ENCODE peak calls at places on chromosomes 4 and X, in six cellular contexts. R is neuronal stem cell, M is left ventricle myocardium inferior, A is MM.1S, W is cardiac muscle cell, S is transverse colon. C is an unnamed sample. For H3K4me1, the result is how much of the 10 kb centered on the place peaks cover.

GRCh38 chr4:59612235-59612634 is 1587.9 kb upstream of the ADGRL3 start:
- DNase-seq in A (no peak), M (no peak), W (no peak), S (no peak), R (no peak), C (no peak)

GRCh38 chr4:71004281-71004851 is 10.9 kb downstream of the DCK start:
- DNase-seq in W (peak), R (no peak), A (peak), S (peak), M (no peak), C (no peak)

GRCh38 chrX:106740193-106740780 is 13.8 kb downstream of the RNF128 start:
- DNase-seq in R (no peak), M (no peak), S (no peak), W (no peak), A (no peak), C (no peak)

GRCh38 chr4:56757270-56757746 is 64.2 kb downstream of the SPINK2 start:
- DNase-seq in R (no peak), S (peak), A (peak), W (no peak), M (no peak), C (no peak)

GRCh38 chr4:176601156-176601555 is 191.6 kb downstream of the VEGFC start:
- DNase-seq in R (no peak), S (no peak), M (no peak), W (no peak), A (no peak), C (no peak)

GRCh38 chrX:129359269-129359668 is 164.0 kb downstream of the SMARCA1 start:
- DNase-seq in S (no peak), W (no peak), M (no peak), A (peak), R (no peak), C (no peak)

GRCh38 chr4:3417448-3417847 is 24.3 kb upstream of the HGFAC start:
- DNase-seq in A (no peak), S (no peak), R (no peak), W (no peak), M (peak), C (no peak)

GRCh38 chr4:85869156-85869555 is 394.2 kb downstream of the ARHGAP24 start:
- DNase-seq in A (no peak), W (no peak), M (no peak), S (no peak), R (no peak), C (no peak)

GRCh38 chr4:145888393-145888792 is 50.2 kb downstream of the ZNF827 start:
- DNase-seq in A (no peak), R (no peak), W (no peak), M (no peak), S (no peak), C (no peak)

GRCh38 chr4:53680168-53680567 is 88.9 kb upstream of the LNX1 start:
- DNase-seq in R (no peak), W (no peak), M (no peak), A (no peak), S (no peak), C (no peak)

GRCh38 chrX:34813618-34814017 is 129.0 kb upstream of the FAM47B start:
- DNase-seq in M (no peak), W (no peak), S (no peak), A (no peak), R (no peak), C (no peak)

GRCh38 chr4:184644553-184645307 is 4.5 kb downstream of the CASP3 start:
- DNase-seq in R (no peak), A (no peak), W (no peak), M (no peak), S (no peak), C (no peak)

GRCh38 chrX:55011294-55011693 is 11.1 kb downstream of the APEX2 start:
- DNase-seq in W (no peak), S (no peak), A (no peak), R (no peak), M (no peak), C (no peak)

GRCh38 chr4:165715989-165716388 is 157.0 kb upstream of the TLL1 start:
- DNase-seq in M (no peak), R (no peak), A (no peak), S (no peak), W (no peak), C (no peak)

GRCh38 chr4:143411527-143412480 is 75.1 kb downstream of the GAB1 start:
- DNase-seq in S (no peak), W (no peak), R (peak), A (no peak), M (no peak), C (no peak)

GRCh38 chr4:110163327-110164070 is 34.9 kb downstream of the ELOVL6 start:
- DNase-seq in R (no peak), S (no peak), M (no peak), W (no peak), A (no peak), C (no peak)

GRCh38 chr4:81021526-81021944 is 9.0 kb upstream of the BMP3 start:
- DNase-seq in M (no peak), S (peak), W (no peak), A (no peak), R (no peak), C (no peak)

GRCh38 chr4:59987289-59987688 is 1212.8 kb upstream of the ADGRL3 start:
- DNase-seq in W (no peak), A (no peak), M (no peak), S (no peak), R (no peak), C (no peak)

GRCh38 chrX:154380787-154381186 is 1.7 kb downstream of the EMD start:
- DNase-seq in M (no peak), W (no peak), A (no peak), R (no peak), S (no peak), C (no peak)

GRCh38 chr4:36716874-36717273 is 435.5 kb downstream of the DTHD1 start:
- DNase-seq in W (no peak), M (no peak), S (no peak), A (no peak), R (no peak), C (no peak)

GRCh38 chrX:40007136-40007535 is 90.6 kb downstream of the BCOR start:
- DNase-seq in A (no peak), R (no peak), S (no peak), W (no peak), M (no peak), C (no peak)

GRCh38 chr4:61661960-61662359 is 461.8 kb downstream of the ADGRL3 start:
- DNase-seq in M (no peak), W (no peak), S (no peak), A (no peak), R (no peak), C (no peak)

GRCh38 chr4:55510685-55511084 is 36.0 kb downstream of the CLOCK start:
- DNase-seq in A (no peak), R (no peak), M (no peak), S (no peak), W (no peak), C (no peak)

GRCh38 chr4:153507679-153508073 is 41.5 kb downstream of the TMEM131L start:
- DNase-seq in W (no peak), A (no peak), R (no peak), S (no peak), M (no peak), C (no peak)

GRCh38 chrX:53711446-53711845 is 24.9 kb upstream of the HUWE1 start:
- DNase-seq in M (no peak), R (no peak), A (no peak), W (no peak), S (no peak), C (no peak)

DNA sequence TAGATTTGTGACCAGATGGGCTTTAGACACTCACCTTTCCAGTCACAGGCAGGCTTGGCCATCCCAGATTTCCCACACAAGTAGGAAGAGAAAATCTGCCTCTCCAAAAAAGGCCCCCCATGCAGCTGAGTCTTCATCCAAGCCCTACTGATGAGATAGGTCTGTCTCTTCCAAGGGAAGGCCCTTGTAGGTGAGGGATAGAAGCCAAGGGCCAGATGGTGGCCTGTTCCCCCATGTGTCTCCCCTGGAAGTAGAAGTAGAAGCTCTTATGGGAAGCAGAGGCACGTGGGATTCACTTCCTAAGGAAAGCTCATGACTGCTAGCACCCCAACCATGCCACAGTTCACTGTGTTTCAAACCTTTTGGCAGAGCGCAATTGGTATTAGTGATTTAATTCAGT is 81.5 kb downstream of the REPS2 start:
- DNase-seq in R (no peak), A (no peak), M (no peak), S (no peak), W (no peak), C (no peak)
- H3K4me1 ChIP-seq in R (under half), A (under half), M (under half), S (under half), W (under half), C (under half)

DNA sequence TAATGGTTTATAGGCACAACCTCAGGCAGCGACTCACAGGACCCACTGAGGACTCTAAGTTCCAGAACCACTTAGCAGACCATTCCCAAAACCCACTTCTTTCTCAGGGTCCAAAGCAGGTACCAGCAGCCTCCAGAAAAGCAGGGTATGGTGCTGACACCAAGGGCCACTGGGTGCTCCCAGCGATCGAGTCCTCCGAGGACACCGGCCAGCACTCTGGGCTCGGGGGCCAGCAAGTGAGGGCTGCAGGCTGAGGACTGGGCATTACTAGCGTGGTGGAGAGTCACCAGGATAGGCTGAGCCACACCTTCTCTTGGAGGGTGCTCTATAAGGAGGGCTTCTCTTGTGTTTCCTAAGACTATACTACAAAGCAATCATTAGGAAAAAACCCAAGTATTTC is 19.3 kb downstream of the LETM1 start:
- DNase-seq in M (no peak), S (no peak), W (no peak), A (no peak), R (no peak), C (no peak)
- H3K4me1 ChIP-seq in M (under half), S (under half), W (under half), A (under half), R (under half), C (under half)

GRCh38 chr4:100982345-100982744 is 365.0 kb downstream of the PPP3CA start:
- DNase-seq in A (no peak), W (no peak), S (no peak), M (no peak), R (no peak), C (peak)
- H3K4me1 ChIP-seq in A (under half), W (under half), S (under half), M (under half), R (under half), C (under half)

GRCh38 chr4:2390146-2390545 is 28.3 kb downstream of the ZFYVE28 start:
- DNase-seq in A (no peak), S (no peak), R (no peak), W (no peak), M (no peak), C (no peak)
- H3K4me1 ChIP-seq in A (under half), S (under half), R (under half), W (under half), M (under half), C (under half)

C was measured in heart left ventricle.